ENCODE peak calls at places on chromosomes 7 and 10, in ten cellular contexts. One of them, this sample, is unnamed.
A peak's percentile ranks its signal among the peaks of the same experiment; 100 is the strongest.

GRCh38 chr7:74312418-74313021 is 23.3 kb downstream of the CLIP2 start:
- DNase-seq in neural progenitor cell: no peak
- DNase-seq in GM19239: no peak
- DNase-seq in naive thymus-derived CD8-positive, alpha-beta T cell: no peak
- DNase-seq in CD8-positive, alpha-beta memory T cell: no peak
- DNase-seq in thoracic aorta: no peak
- DNase-seq in H1: no peak
- DNase-seq in posterior cingulate gyrus: no peak
- DNase-seq in right lobe of liver: no peak
- DNase-seq in OCI-M1: no peak
- DNase-seq in this sample: no peak

GRCh38 chr7:155950898-155951553 is 138.8 kb upstream of the SHH start:
- DNase-seq in neural progenitor cell: no peak
- DNase-seq in GM19239: no peak
- DNase-seq in naive thymus-derived CD8-positive, alpha-beta T cell: no peak
- DNase-seq in CD8-positive, alpha-beta memory T cell: no peak
- DNase-seq in thoracic aorta: no peak
- DNase-seq in H1: no peak
- DNase-seq in posterior cingulate gyrus: no peak
- DNase-seq in right lobe of liver: no peak
- DNase-seq in OCI-M1: no peak
- DNase-seq in this sample: no peak

GRCh38 chr10:48258083-48258482 is 16.4 kb downstream of the FRMPD2 start:
- DNase-seq in neural progenitor cell: no peak
- DNase-seq in GM19239: no peak
- DNase-seq in naive thymus-derived CD8-positive, alpha-beta T cell: no peak
- DNase-seq in CD8-positive, alpha-beta memory T cell: no peak
- DNase-seq in thoracic aorta: no peak
- DNase-seq in H1: no peak
- DNase-seq in posterior cingulate gyrus: no peak
- DNase-seq in right lobe of liver: no peak
- DNase-seq in OCI-M1: no peak
- DNase-seq in this sample: no peak

GRCh38 chr7:32611201-32611691 is 116.0 kb downstream of the AVL9 start:
- DNase-seq in neural progenitor cell: no peak
- DNase-seq in GM19239: no peak
- DNase-seq in naive thymus-derived CD8-positive, alpha-beta T cell: no peak
- DNase-seq in CD8-positive, alpha-beta memory T cell: no peak
- DNase-seq in thoracic aorta: no peak
- DNase-seq in H1: no peak
- DNase-seq in posterior cingulate gyrus: no peak
- DNase-seq in right lobe of liver: no peak
- DNase-seq in OCI-M1: no peak
- DNase-seq in this sample: no peak

GRCh38 chr10:34766811-34767516 is 48.1 kb downstream of the PARD3 start:
- DNase-seq in neural progenitor cell: peak; percentile 26
- DNase-seq in GM19239: no peak
- DNase-seq in naive thymus-derived CD8-positive, alpha-beta T cell: no peak
- DNase-seq in CD8-positive, alpha-beta memory T cell: no peak
- DNase-seq in thoracic aorta: no peak
- DNase-seq in H1: no peak
- DNase-seq in posterior cingulate gyrus: no peak
- DNase-seq in right lobe of liver: no peak
- DNase-seq in OCI-M1: no peak
- DNase-seq in this sample: no peak

GRCh38 chr10:94546058-94546595 is 539 bp downstream of the HELLS start:
- DNase-seq in neural progenitor cell: peak; percentile 16
- DNase-seq in GM19239: no peak
- DNase-seq in naive thymus-derived CD8-positive, alpha-beta T cell: peak; percentile 10
- DNase-seq in CD8-positive, alpha-beta memory T cell: no peak
- DNase-seq in thoracic aorta: no peak
- DNase-seq in H1: no peak
- DNase-seq in posterior cingulate gyrus: no peak
- DNase-seq in right lobe of liver: no peak
- DNase-seq in OCI-M1: peak; percentile 67
- DNase-seq in this sample: no peak

GRCh38 chr7:29139191-29139590 is 7.1 kb downstream of the CPVL start:
- DNase-seq in neural progenitor cell: no peak
- DNase-seq in GM19239: no peak
- DNase-seq in naive thymus-derived CD8-positive, alpha-beta T cell: no peak
- DNase-seq in CD8-positive, alpha-beta memory T cell: no peak
- DNase-seq in thoracic aorta: no peak
- DNase-seq in H1: no peak
- DNase-seq in posterior cingulate gyrus: no peak
- DNase-seq in right lobe of liver: no peak
- DNase-seq in OCI-M1: no peak
- DNase-seq in this sample: no peak

GRCh38 chr7:4525884-4526283 is 156.2 kb upstream of the FOXK1 start:
- DNase-seq in neural progenitor cell: no peak
- DNase-seq in GM19239: no peak
- DNase-seq in naive thymus-derived CD8-positive, alpha-beta T cell: no peak
- DNase-seq in CD8-positive, alpha-beta memory T cell: no peak
- DNase-seq in thoracic aorta: no peak
- DNase-seq in H1: no peak
- DNase-seq in posterior cingulate gyrus: no peak
- DNase-seq in right lobe of liver: no peak
- DNase-seq in OCI-M1: no peak
- DNase-seq in this sample: no peak

GRCh38 chr7:115088938-115089337 is 167.0 kb downstream of the MDFIC start:
- DNase-seq in neural progenitor cell: no peak
- DNase-seq in GM19239: no peak
- DNase-seq in naive thymus-derived CD8-positive, alpha-beta T cell: no peak
- DNase-seq in CD8-positive, alpha-beta memory T cell: no peak
- DNase-seq in thoracic aorta: no peak
- DNase-seq in H1: no peak
- DNase-seq in posterior cingulate gyrus: no peak
- DNase-seq in right lobe of liver: no peak
- DNase-seq in OCI-M1: no peak
- DNase-seq in this sample: no peak

GRCh38 chr7:5495581-5496375 is 72.1 kb upstream of the TNRC18 start:
- DNase-seq in neural progenitor cell: no peak
- DNase-seq in GM19239: no peak
- DNase-seq in naive thymus-derived CD8-positive, alpha-beta T cell: no peak
- DNase-seq in CD8-positive, alpha-beta memory T cell: no peak
- DNase-seq in thoracic aorta: no peak
- DNase-seq in H1: no peak
- DNase-seq in posterior cingulate gyrus: peak; percentile 86
- DNase-seq in right lobe of liver: peak; percentile 94
- DNase-seq in OCI-M1: no peak
- DNase-seq in this sample: no peak

GRCh38 chr10:125878957-125879835 is 1.9 kb downstream of the DHX32 start:
- DNase-seq in neural progenitor cell: no peak
- DNase-seq in GM19239: no peak
- DNase-seq in naive thymus-derived CD8-positive, alpha-beta T cell: no peak
- DNase-seq in CD8-positive, alpha-beta memory T cell: no peak
- DNase-seq in thoracic aorta: no peak
- DNase-seq in H1: no peak
- DNase-seq in posterior cingulate gyrus: no peak
- DNase-seq in right lobe of liver: no peak
- DNase-seq in OCI-M1: no peak
- DNase-seq in this sample: no peak

GRCh38 chr10:13769926-13770325 is 183.2 kb downstream of the PRPF18 start:
- DNase-seq in neural progenitor cell: no peak
- DNase-seq in GM19239: no peak
- DNase-seq in naive thymus-derived CD8-positive, alpha-beta T cell: no peak
- DNase-seq in CD8-positive, alpha-beta memory T cell: no peak
- DNase-seq in thoracic aorta: no peak
- DNase-seq in H1: no peak
- DNase-seq in posterior cingulate gyrus: no peak
- DNase-seq in right lobe of liver: no peak
- DNase-seq in OCI-M1: no peak
- DNase-seq in this sample: no peak